ENCODE peak calls at places on chromosome 10, in nine cellular contexts. One of them, this sample, is unnamed.

GRCh38 chr10:132185601-132186487 is 904 bp upstream of the DPYSL4 start:
- DNase-seq in RWPE1: peak
- DNase-seq in central memory CD4-positive, alpha-beta T cell: peak
- DNase-seq in anterior cingulate cortex: no peak
- DNase-seq in nucleus accumbens: no peak
- DNase-seq in effector memory CD8-positive, alpha-beta T cell: peak
- DNase-seq in kidney tubule cell: peak
- DNase-seq in NCI-H146: peak
- DNase-seq in cardiac septum: no peak
- DNase-seq in this sample: no peak

GRCh38 chr10:72016608-72017310 is 52.6 kb downstream of the CHST3 start:
- DNase-seq in anterior cingulate cortex: no peak
- DNase-seq in effector memory CD8-positive, alpha-beta T cell: no peak
- DNase-seq in cardiac septum: no peak
- DNase-seq in NCI-H146: no peak
- DNase-seq in RWPE1: no peak
- DNase-seq in nucleus accumbens: peak
- DNase-seq in central memory CD4-positive, alpha-beta T cell: no peak
- DNase-seq in kidney tubule cell: no peak
- DNase-seq in this sample: no peak

GRCh38 chr10:15387021-15387420 is 15.9 kb upstream of the FAM171A1 start:
- DNase-seq in effector memory CD8-positive, alpha-beta T cell: no peak
- DNase-seq in NCI-H146: no peak
- DNase-seq in cardiac septum: no peak
- DNase-seq in RWPE1: no peak
- DNase-seq in central memory CD4-positive, alpha-beta T cell: no peak
- DNase-seq in kidney tubule cell: no peak
- DNase-seq in nucleus accumbens: no peak
- DNase-seq in anterior cingulate cortex: no peak
- DNase-seq in this sample: no peak

GRCh38 chr10:67004690-67005089 is 78.9 kb downstream of the LRRTM3 start:
- DNase-seq in cardiac septum: no peak
- DNase-seq in NCI-H146: no peak
- DNase-seq in effector memory CD8-positive, alpha-beta T cell: no peak
- DNase-seq in central memory CD4-positive, alpha-beta T cell: no peak
- DNase-seq in kidney tubule cell: no peak
- DNase-seq in nucleus accumbens: no peak
- DNase-seq in RWPE1: no peak
- DNase-seq in anterior cingulate cortex: no peak
- DNase-seq in this sample: no peak

GRCh38 chr10:10734356-10735064 is 283.2 kb upstream of the CELF2 start:
- DNase-seq in RWPE1: no peak
- DNase-seq in central memory CD4-positive, alpha-beta T cell: no peak
- DNase-seq in kidney tubule cell: no peak
- DNase-seq in anterior cingulate cortex: no peak
- DNase-seq in effector memory CD8-positive, alpha-beta T cell: no peak
- DNase-seq in NCI-H146: no peak
- DNase-seq in cardiac septum: no peak
- DNase-seq in nucleus accumbens: no peak
- DNase-seq in this sample: no peak

GRCh38 chr10:126012485-126012884 is 116.1 kb downstream of the FANK1 start:
- DNase-seq in effector memory CD8-positive, alpha-beta T cell: no peak
- DNase-seq in kidney tubule cell: peak
- DNase-seq in NCI-H146: no peak
- DNase-seq in nucleus accumbens: no peak
- DNase-seq in cardiac septum: no peak
- DNase-seq in anterior cingulate cortex: no peak
- DNase-seq in central memory CD4-positive, alpha-beta T cell: no peak
- DNase-seq in RWPE1: peak
- DNase-seq in this sample: no peak

GRCh38 chr10:43055217-43055616 is 21.7 kb upstream of the RET start:
- DNase-seq in central memory CD4-positive, alpha-beta T cell: no peak
- DNase-seq in anterior cingulate cortex: no peak
- DNase-seq in kidney tubule cell: no peak
- DNase-seq in RWPE1: no peak
- DNase-seq in effector memory CD8-positive, alpha-beta T cell: no peak
- DNase-seq in nucleus accumbens: no peak
- DNase-seq in cardiac septum: peak
- DNase-seq in NCI-H146: no peak
- DNase-seq in this sample: no peak

GRCh38 chr10:31142026-31142425 is 110.4 kb upstream of the ZNF438 start:
- DNase-seq in NCI-H146: no peak
- DNase-seq in central memory CD4-positive, alpha-beta T cell: no peak
- DNase-seq in kidney tubule cell: peak
- DNase-seq in RWPE1: no peak
- DNase-seq in effector memory CD8-positive, alpha-beta T cell: no peak
- DNase-seq in anterior cingulate cortex: no peak
- DNase-seq in cardiac septum: no peak
- DNase-seq in nucleus accumbens: no peak
- DNase-seq in this sample: no peak

GRCh38 chr10:22750131-22750530 is 35.8 kb upstream of the PIP4K2A start:
- DNase-seq in kidney tubule cell: no peak
- DNase-seq in effector memory CD8-positive, alpha-beta T cell: no peak
- DNase-seq in central memory CD4-positive, alpha-beta T cell: no peak
- DNase-seq in nucleus accumbens: no peak
- DNase-seq in NCI-H146: no peak
- DNase-seq in anterior cingulate cortex: no peak
- DNase-seq in RWPE1: no peak
- DNase-seq in cardiac septum: no peak
- DNase-seq in this sample: no peak

GRCh38 chr10:75294031-75294437 is 58.3 kb upstream of the COMTD1 start:
- DNase-seq in central memory CD4-positive, alpha-beta T cell: no peak
- DNase-seq in cardiac septum: no peak
- DNase-seq in kidney tubule cell: no peak
- DNase-seq in effector memory CD8-positive, alpha-beta T cell: no peak
- DNase-seq in nucleus accumbens: no peak
- DNase-seq in NCI-H146: no peak
- DNase-seq in anterior cingulate cortex: no peak
- DNase-seq in RWPE1: no peak
- DNase-seq in this sample: no peak

GRCh38 chr10:3716093-3716492 is 68.9 kb downstream of the KLF6 start:
- DNase-seq in central memory CD4-positive, alpha-beta T cell: no peak
- DNase-seq in kidney tubule cell: peak
- DNase-seq in RWPE1: no peak
- DNase-seq in cardiac septum: no peak
- DNase-seq in NCI-H146: no peak
- DNase-seq in effector memory CD8-positive, alpha-beta T cell: no peak
- DNase-seq in anterior cingulate cortex: no peak
- DNase-seq in nucleus accumbens: no peak
- DNase-seq in this sample: no peak

GRCh38 chr10:91843083-91843482 is 44.9 kb downstream of the TNKS2 start:
- DNase-seq in RWPE1: no peak
- DNase-seq in central memory CD4-positive, alpha-beta T cell: no peak
- DNase-seq in NCI-H146: no peak
- DNase-seq in anterior cingulate cortex: no peak
- DNase-seq in kidney tubule cell: no peak
- DNase-seq in effector memory CD8-positive, alpha-beta T cell: no peak
- DNase-seq in nucleus accumbens: no peak
- DNase-seq in cardiac septum: no peak
- DNase-seq in this sample: no peak

GRCh38 chr10:99457808-99458207 is 27.4 kb upstream of the GOT1 start:
- DNase-seq in anterior cingulate cortex: no peak
- DNase-seq in effector memory CD8-positive, alpha-beta T cell: no peak
- DNase-seq in nucleus accumbens: no peak
- DNase-seq in NCI-H146: no peak
- DNase-seq in RWPE1: no peak
- DNase-seq in cardiac septum: no peak
- DNase-seq in kidney tubule cell: no peak
- DNase-seq in central memory CD4-positive, alpha-beta T cell: no peak
- DNase-seq in this sample: no peak

GRCh38 chr10:62817120-62817762 is 1.1 kb upstream of the EGR2 start:
- DNase-seq in anterior cingulate cortex: no peak
- DNase-seq in kidney tubule cell: no peak
- DNase-seq in NCI-H146: no peak
- DNase-seq in cardiac septum: peak
- DNase-seq in effector memory CD8-positive, alpha-beta T cell: no peak
- DNase-seq in central memory CD4-positive, alpha-beta T cell: no peak
- DNase-seq in RWPE1: no peak
- DNase-seq in nucleus accumbens: peak
- DNase-seq in this sample: peak

GRCh38 chr10:51176976-51177690 is 102.8 kb downstream of the PRKG1 start:
- DNase-seq in cardiac septum: no peak
- DNase-seq in kidney tubule cell: no peak
- DNase-seq in anterior cingulate cortex: no peak
- DNase-seq in central memory CD4-positive, alpha-beta T cell: no peak
- DNase-seq in effector memory CD8-positive, alpha-beta T cell: no peak
- DNase-seq in RWPE1: peak
- DNase-seq in NCI-H146: no peak
- DNase-seq in nucleus accumbens: no peak
- DNase-seq in this sample: no peak

GRCh38 chr10:37741831-37742230 is 115.6 kb downstream of the ZNF248 start:
- DNase-seq in effector memory CD8-positive, alpha-beta T cell: no peak
- DNase-seq in central memory CD4-positive, alpha-beta T cell: no peak
- DNase-seq in nucleus accumbens: no peak
- DNase-seq in cardiac septum: no peak
- DNase-seq in anterior cingulate cortex: no peak
- DNase-seq in NCI-H146: no peak
- DNase-seq in RWPE1: no peak
- DNase-seq in kidney tubule cell: no peak
- DNase-seq in this sample: no peak

GRCh38 chr10:43160067-43160918 is 22.0 kb downstream of the CSGALNACT2 start:
- DNase-seq in NCI-H146: no peak
- DNase-seq in cardiac septum: no peak
- DNase-seq in nucleus accumbens: peak
- DNase-seq in effector memory CD8-positive, alpha-beta T cell: no peak
- DNase-seq in RWPE1: peak
- DNase-seq in kidney tubule cell: peak
- DNase-seq in anterior cingulate cortex: no peak
- DNase-seq in central memory CD4-positive, alpha-beta T cell: no peak
- DNase-seq in this sample: peak

GRCh38 chr10:102535481-102536147 is 31.8 kb downstream of the SUFU start:
- DNase-seq in NCI-H146: no peak
- DNase-seq in anterior cingulate cortex: no peak
- DNase-seq in nucleus accumbens: no peak
- DNase-seq in central memory CD4-positive, alpha-beta T cell: no peak
- DNase-seq in kidney tubule cell: no peak
- DNase-seq in RWPE1: no peak
- DNase-seq in effector memory CD8-positive, alpha-beta T cell: no peak
- DNase-seq in cardiac septum: no peak
- DNase-seq in this sample: no peak

GRCh38 chr10:13632879-13633437 is 46.2 kb downstream of the PRPF18 start:
- DNase-seq in NCI-H146: no peak
- DNase-seq in RWPE1: no peak
- DNase-seq in nucleus accumbens: no peak
- DNase-seq in effector memory CD8-positive, alpha-beta T cell: no peak
- DNase-seq in kidney tubule cell: no peak
- DNase-seq in central memory CD4-positive, alpha-beta T cell: no peak
- DNase-seq in cardiac septum: no peak
- DNase-seq in anterior cingulate cortex: no peak
- DNase-seq in this sample: no peak